ENCODE peak calls at places on chromosomes 7 and 10, in eight cellular contexts. V, U, H, Z, X, D, A and J are unnamed samples. For H3K4me1, the result is how much of the 10 kb centered on the place peaks cover.

GRCh38 chr7:130554481-130554880 is 62.6 kb downstream of the MEST start:
- ATAC-seq in A (no peak), D (no peak), H (no peak), Z (no peak), U (no peak), V (no peak), X (no peak), J (no peak)

GRCh38 chr7:96088579-96088978 is 233.3 kb downstream of the SLC25A13 start:
- ATAC-seq in V (no peak), U (no peak), A (no peak), H (no peak), Z (no peak), X (peak), D (no peak), J (no peak)

GRCh38 chr10:122149138-122149606 is 121.9 kb upstream of the BTBD16 start:
- ATAC-seq in Z (no peak), D (no peak), V (peak), U (no peak), A (no peak), X (no peak), H (peak), J (peak)

GRCh38 chr10:89092439-89092838 is 101.8 kb downstream of the FAS start:
- ATAC-seq in A (peak), V (no peak), D (peak), Z (no peak), U (no peak), H (no peak), X (peak), J (no peak)

GRCh38 chr7:22709857-22710256 is 17.1 kb upstream of the IL6 start:
- ATAC-seq in X (no peak), V (no peak), U (no peak), H (no peak), A (peak), D (no peak), Z (no peak), J (no peak)

GRCh38 chr10:7491949-7492659 is 81.3 kb upstream of the SFMBT2 start:
- ATAC-seq in A (no peak), H (no peak), V (no peak), D (peak), Z (no peak), U (no peak), X (no peak), J (no peak)

GRCh38 chr7:127995866-127996215 is 35.4 kb downstream of the LRRC4 start:
- ATAC-seq in H (peak), Z (no peak), A (peak), V (peak), X (no peak), D (no peak), U (no peak), J (peak)

GRCh38 chr7:78768859-78769258 is 684.6 kb downstream of the MAGI2 start:
- ATAC-seq in H (peak), A (no peak), Z (no peak), D (no peak), V (peak), U (no peak), X (no peak), J (peak)

GRCh38 chr10:21715531-21716195 is 181.6 kb downstream of the MLLT10 start:
- ATAC-seq in X (peak), D (no peak), H (no peak), A (no peak), U (peak), V (no peak), Z (no peak), J (no peak)

GRCh38 chr7:11737723-11738122 is 94.3 kb downstream of the THSD7A start:
- ATAC-seq in V (no peak), A (no peak), D (no peak), Z (no peak), H (no peak), U (no peak), X (no peak), J (no peak)

GRCh38 chr10:33883881-33884280 is 549.4 kb upstream of the NRP1 start:
- ATAC-seq in V (no peak), U (no peak), D (no peak), A (no peak), X (no peak), H (no peak), Z (no peak), J (no peak)

GRCh38 chr10:110901954-110902819 is 16.8 kb downstream of the BBIP1 start:
- ATAC-seq in U (no peak), A (peak), X (no peak), V (no peak), D (peak), Z (no peak), H (no peak), J (peak)
- TF ChIP-seq POLR2AphosphoS5 in U (peak), A (no peak), X (no peak), V (no peak), D (peak), Z (no peak), H (no peak), J (peak)

DNA sequence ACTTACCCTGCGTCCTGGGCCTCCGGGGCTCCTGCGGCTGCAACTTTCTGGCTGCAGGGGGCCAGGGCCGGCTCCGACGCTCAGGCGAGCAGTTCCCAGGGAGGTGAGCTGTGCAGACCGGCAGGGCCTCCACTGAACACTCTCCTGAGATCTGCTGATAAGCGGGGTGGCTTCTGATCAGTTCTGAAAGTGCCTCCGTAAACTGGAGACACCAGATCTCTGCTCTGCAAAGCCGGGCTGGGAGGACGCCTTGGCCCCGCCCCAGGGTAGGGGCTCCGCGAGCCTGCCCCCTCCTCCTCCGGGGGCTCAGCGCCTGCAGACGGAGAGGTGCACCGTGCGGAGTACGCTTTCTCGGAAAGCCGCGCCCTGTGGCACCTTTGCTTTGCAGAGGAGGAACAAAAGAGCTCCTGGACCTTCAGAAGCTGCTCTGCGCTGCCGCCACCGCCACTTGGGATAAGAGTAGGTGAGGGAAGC is 141.3 kb upstream of the VKORC1L1 start:
- ATAC-seq in Z (peak), V (peak), X (no peak), D (no peak), U (no peak), H (peak), A (peak), J (peak)
- TF ChIP-seq CTCF in Z (no peak), V (peak), X (no peak), D (no peak), U (no peak), H (no peak), A (peak), J (peak)

DNA sequence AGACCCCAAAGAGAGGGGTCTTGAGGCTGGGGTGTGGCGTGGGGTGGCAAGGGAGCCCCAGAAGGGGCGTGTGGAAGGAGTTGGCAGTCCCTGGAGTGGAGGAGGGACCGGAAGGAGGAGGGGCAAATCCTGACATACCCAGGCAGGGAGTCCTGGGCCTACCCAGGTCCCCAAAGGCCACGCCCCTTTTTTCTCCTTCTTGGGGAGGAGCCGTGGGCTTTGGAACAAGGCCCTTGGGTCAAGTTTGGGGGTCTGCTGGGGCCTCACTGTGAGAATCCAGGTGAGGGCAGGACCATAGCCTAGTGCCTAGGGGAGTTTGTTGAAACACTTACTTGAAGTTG is 1.2 kb upstream of the SMARCD3 start:
- ATAC-seq in H (no peak), A (no peak), U (peak), D (no peak), Z (no peak), V (peak), X (peak), J (peak)
- H3K4me1 ChIP-seq in H (half or more), A (half or more), U (under half), D (under half), Z (half or more), V (under half), X (half or more), J (half or more)

GRCh38 chr10:101041252-101041761 is 10.3 kb downstream of the SFXN3 start:
- ATAC-seq in A (peak), U (peak), V (peak), D (peak), H (peak), X (peak), Z (peak), J (peak)
- TF ChIP-seq POLR2AphosphoS5 in A (no peak), U (peak), V (no peak), D (no peak), H (no peak), X (no peak), Z (no peak), J (no peak)